ENCODE peak calls at places on chromosomes 11 and 22, in ten cellular contexts. One of them, this sample, is unnamed.

GRCh38 chr11:96084610-96085348 is 160.9 kb upstream of the MTMR2 start:
- DNase-seq in mucosa of descending colon: no peak
- DNase-seq in iPS DF 19.7: no peak
- DNase-seq in dorsolateral prefrontal cortex: no peak
- DNase-seq in left cardiac atrium: no peak
- DNase-seq in activated naive CD4-positive, alpha-beta T cell: no peak
- DNase-seq in H9: no peak
- DNase-seq in NCI-H748 treated with DMSO at 0.1 percent for 48 hours: no peak
- DNase-seq in mesenchymal stem cell: peak
- DNase-seq in astrocyte of the cerebellum: no peak
- DNase-seq in this sample: no peak

GRCh38 chr11:108333403-108333899 is 110.6 kb downstream of the ATM start:
- DNase-seq in mucosa of descending colon: no peak
- DNase-seq in iPS DF 19.7: no peak
- DNase-seq in dorsolateral prefrontal cortex: no peak
- DNase-seq in left cardiac atrium: no peak
- DNase-seq in activated naive CD4-positive, alpha-beta T cell: no peak
- DNase-seq in H9: no peak
- DNase-seq in NCI-H748 treated with DMSO at 0.1 percent for 48 hours: no peak
- DNase-seq in mesenchymal stem cell: no peak
- DNase-seq in astrocyte of the cerebellum: no peak
- DNase-seq in this sample: no peak

GRCh38 chr11:130631119-130631518 is 182.7 kb downstream of the ADAMTS15 start:
- DNase-seq in mucosa of descending colon: no peak
- DNase-seq in iPS DF 19.7: no peak
- DNase-seq in dorsolateral prefrontal cortex: no peak
- DNase-seq in left cardiac atrium: no peak
- DNase-seq in activated naive CD4-positive, alpha-beta T cell: no peak
- DNase-seq in H9: no peak
- DNase-seq in NCI-H748 treated with DMSO at 0.1 percent for 48 hours: no peak
- DNase-seq in mesenchymal stem cell: peak
- DNase-seq in astrocyte of the cerebellum: peak
- DNase-seq in this sample: no peak

GRCh38 chr11:125624756-125625213 is at the start of gene CHEK1:
- DNase-seq in mucosa of descending colon: no peak
- DNase-seq in iPS DF 19.7: no peak
- DNase-seq in dorsolateral prefrontal cortex: no peak
- DNase-seq in left cardiac atrium: no peak
- DNase-seq in activated naive CD4-positive, alpha-beta T cell: no peak
- DNase-seq in H9: no peak
- DNase-seq in NCI-H748 treated with DMSO at 0.1 percent for 48 hours: no peak
- DNase-seq in mesenchymal stem cell: no peak
- DNase-seq in astrocyte of the cerebellum: no peak
- DNase-seq in this sample: no peak

GRCh38 chr11:45085657-45086501 is 60.6 kb upstream of the PRDM11 start:
- DNase-seq in mucosa of descending colon: no peak
- DNase-seq in iPS DF 19.7: no peak
- DNase-seq in dorsolateral prefrontal cortex: no peak
- DNase-seq in left cardiac atrium: no peak
- DNase-seq in activated naive CD4-positive, alpha-beta T cell: no peak
- DNase-seq in H9: peak
- DNase-seq in NCI-H748 treated with DMSO at 0.1 percent for 48 hours: no peak
- DNase-seq in mesenchymal stem cell: no peak
- DNase-seq in astrocyte of the cerebellum: no peak
- DNase-seq in this sample: no peak

GRCh38 chr11:108117746-108118371 is 3.5 kb upstream of the ACAT1 start:
- DNase-seq in mucosa of descending colon: no peak
- DNase-seq in iPS DF 19.7: no peak
- DNase-seq in dorsolateral prefrontal cortex: no peak
- DNase-seq in left cardiac atrium: no peak
- DNase-seq in activated naive CD4-positive, alpha-beta T cell: no peak
- DNase-seq in H9: no peak
- DNase-seq in NCI-H748 treated with DMSO at 0.1 percent for 48 hours: peak
- DNase-seq in mesenchymal stem cell: peak
- DNase-seq in astrocyte of the cerebellum: peak
- DNase-seq in this sample: no peak

GRCh38 chr11:70205766-70206165 is 2.7 kb downstream of the FADD start:
- DNase-seq in mucosa of descending colon: no peak
- DNase-seq in iPS DF 19.7: no peak
- DNase-seq in dorsolateral prefrontal cortex: no peak
- DNase-seq in left cardiac atrium: no peak
- DNase-seq in activated naive CD4-positive, alpha-beta T cell: no peak
- DNase-seq in H9: no peak
- DNase-seq in NCI-H748 treated with DMSO at 0.1 percent for 48 hours: no peak
- DNase-seq in mesenchymal stem cell: no peak
- DNase-seq in astrocyte of the cerebellum: no peak
- DNase-seq in this sample: no peak

GRCh38 chr11:103842795-103843194 is 193.6 kb upstream of the DDI1 start:
- DNase-seq in mucosa of descending colon: no peak
- DNase-seq in iPS DF 19.7: no peak
- DNase-seq in dorsolateral prefrontal cortex: no peak
- DNase-seq in left cardiac atrium: no peak
- DNase-seq in activated naive CD4-positive, alpha-beta T cell: no peak
- DNase-seq in H9: no peak
- DNase-seq in NCI-H748 treated with DMSO at 0.1 percent for 48 hours: no peak
- DNase-seq in mesenchymal stem cell: peak
- DNase-seq in astrocyte of the cerebellum: peak
- DNase-seq in this sample: no peak

GRCh38 chr11:94825111-94825880 is 57.1 kb downstream of the AMOTL1 start:
- DNase-seq in mucosa of descending colon: no peak
- DNase-seq in iPS DF 19.7: no peak
- DNase-seq in dorsolateral prefrontal cortex: no peak
- DNase-seq in left cardiac atrium: no peak
- DNase-seq in activated naive CD4-positive, alpha-beta T cell: no peak
- DNase-seq in H9: no peak
- DNase-seq in NCI-H748 treated with DMSO at 0.1 percent for 48 hours: no peak
- DNase-seq in mesenchymal stem cell: no peak
- DNase-seq in astrocyte of the cerebellum: no peak
- DNase-seq in this sample: no peak

GRCh38 chr11:60887531-60887930 is 18.9 kb downstream of the PRPF19 start:
- DNase-seq in mucosa of descending colon: no peak
- DNase-seq in iPS DF 19.7: no peak
- DNase-seq in dorsolateral prefrontal cortex: no peak
- DNase-seq in left cardiac atrium: no peak
- DNase-seq in activated naive CD4-positive, alpha-beta T cell: no peak
- DNase-seq in H9: peak
- DNase-seq in NCI-H748 treated with DMSO at 0.1 percent for 48 hours: peak
- DNase-seq in mesenchymal stem cell: peak
- DNase-seq in astrocyte of the cerebellum: peak
- DNase-seq in this sample: no peak

GRCh38 chr11:75031771-75032549 is 43.2 kb downstream of the NEU3 start:
- DNase-seq in mucosa of descending colon: peak
- DNase-seq in iPS DF 19.7: peak
- DNase-seq in dorsolateral prefrontal cortex: peak
- DNase-seq in left cardiac atrium: peak
- DNase-seq in activated naive CD4-positive, alpha-beta T cell: peak
- DNase-seq in H9: peak
- DNase-seq in NCI-H748 treated with DMSO at 0.1 percent for 48 hours: peak
- DNase-seq in mesenchymal stem cell: peak
- DNase-seq in astrocyte of the cerebellum: no peak
- DNase-seq in this sample: peak

GRCh38 chr22:48477031-48477721 is 1350.5 kb downstream of the BRD1 start:
- DNase-seq in mucosa of descending colon: no peak
- DNase-seq in iPS DF 19.7: no peak
- DNase-seq in dorsolateral prefrontal cortex: no peak
- DNase-seq in left cardiac atrium: no peak
- DNase-seq in activated naive CD4-positive, alpha-beta T cell: no peak
- DNase-seq in H9: peak
- DNase-seq in NCI-H748 treated with DMSO at 0.1 percent for 48 hours: no peak
- DNase-seq in mesenchymal stem cell: no peak
- DNase-seq in astrocyte of the cerebellum: no peak
- DNase-seq in this sample: no peak

GRCh38 chr22:37184816-37185541 is 3.1 kb downstream of the C1QTNF6 start:
- DNase-seq in mucosa of descending colon: peak
- DNase-seq in iPS DF 19.7: no peak
- DNase-seq in dorsolateral prefrontal cortex: no peak
- DNase-seq in left cardiac atrium: peak
- DNase-seq in activated naive CD4-positive, alpha-beta T cell: no peak
- DNase-seq in H9: no peak
- DNase-seq in NCI-H748 treated with DMSO at 0.1 percent for 48 hours: no peak
- DNase-seq in mesenchymal stem cell: no peak
- DNase-seq in astrocyte of the cerebellum: no peak
- DNase-seq in this sample: no peak

GRCh38 chr11:133047036-133047800 is 485.1 kb downstream of the OPCML start:
- DNase-seq in mucosa of descending colon: no peak
- DNase-seq in iPS DF 19.7: no peak
- DNase-seq in dorsolateral prefrontal cortex: peak
- DNase-seq in left cardiac atrium: no peak
- DNase-seq in activated naive CD4-positive, alpha-beta T cell: no peak
- DNase-seq in H9: no peak
- DNase-seq in NCI-H748 treated with DMSO at 0.1 percent for 48 hours: no peak
- DNase-seq in mesenchymal stem cell: no peak
- DNase-seq in astrocyte of the cerebellum: no peak
- DNase-seq in this sample: no peak